ENCODE peak calls at places on chromosomes 4 and X, in four cellular contexts. One of them, this sample, is unnamed.

GRCh38 chr4:71259911-71260331 is 78.9 kb upstream of the SLC4A4 start:
- DNase-seq in transverse colon: no peak
- DNase-seq in right lobe of liver: no peak
- DNase-seq in suprapubic skin: no peak
- DNase-seq in this sample: no peak

GRCh38 chr4:55399581-55399980 is 3.8 kb downstream of the TMEM165 start:
- DNase-seq in transverse colon: no peak
- DNase-seq in right lobe of liver: no peak
- DNase-seq in suprapubic skin: no peak
- DNase-seq in this sample: no peak

GRCh38 chr4:85759392-85759791 is 284.4 kb downstream of the ARHGAP24 start:
- DNase-seq in transverse colon: no peak
- DNase-seq in right lobe of liver: no peak
- DNase-seq in suprapubic skin: no peak
- DNase-seq in this sample: no peak

GRCh38 chr4:8010618-8011017 is 71.0 kb upstream of the AFAP1 start:
- DNase-seq in transverse colon: peak
- DNase-seq in right lobe of liver: no peak
- DNase-seq in suprapubic skin: no peak
- DNase-seq in this sample: peak

GRCh38 chrX:70042399-70043371 is 7.1 kb downstream of the AWAT2 start:
- DNase-seq in transverse colon: no peak
- DNase-seq in right lobe of liver: no peak
- DNase-seq in suprapubic skin: no peak
- DNase-seq in this sample: no peak

GRCh38 chr4:86918539-86919072 is 16.2 kb upstream of the AFF1 start:
- DNase-seq in transverse colon: no peak
- DNase-seq in right lobe of liver: no peak
- DNase-seq in suprapubic skin: no peak
- DNase-seq in this sample: peak

GRCh38 chr4:10731162-10731561 is 46.6 kb upstream of the CLNK start:
- DNase-seq in transverse colon: no peak
- DNase-seq in right lobe of liver: no peak
- DNase-seq in suprapubic skin: no peak
- DNase-seq in this sample: no peak

GRCh38 chr4:129747756-129748155 is 651.8 kb downstream of the C4orf33 start:
- DNase-seq in transverse colon: no peak
- DNase-seq in right lobe of liver: no peak
- DNase-seq in suprapubic skin: no peak
- DNase-seq in this sample: no peak

GRCh38 chr4:71765349-71765748 is 18.5 kb downstream of the GC start:
- DNase-seq in transverse colon: no peak
- DNase-seq in right lobe of liver: no peak
- DNase-seq in suprapubic skin: no peak
- DNase-seq in this sample: no peak

GRCh38 chrX:130594453-130594916 is 192.7 kb downstream of the RBMX2 start:
- DNase-seq in transverse colon: no peak
- DNase-seq in right lobe of liver: no peak
- DNase-seq in suprapubic skin: no peak
- DNase-seq in this sample: no peak

GRCh38 chrX:40127052-40127451 is 29.3 kb upstream of the BCOR start:
- DNase-seq in transverse colon: no peak
- DNase-seq in right lobe of liver: no peak
- DNase-seq in suprapubic skin: no peak
- DNase-seq in this sample: no peak

GRCh38 chrX:125004799-125005198 is 314.9 kb upstream of the TEX13C start:
- DNase-seq in transverse colon: no peak
- DNase-seq in right lobe of liver: no peak
- DNase-seq in suprapubic skin: no peak
- DNase-seq in this sample: no peak

GRCh38 chr4:122728781-122729330 is 3.6 kb upstream of the BBS12 start:
- DNase-seq in transverse colon: no peak
- DNase-seq in right lobe of liver: no peak
- DNase-seq in suprapubic skin: no peak
- DNase-seq in this sample: no peak

DNA sequence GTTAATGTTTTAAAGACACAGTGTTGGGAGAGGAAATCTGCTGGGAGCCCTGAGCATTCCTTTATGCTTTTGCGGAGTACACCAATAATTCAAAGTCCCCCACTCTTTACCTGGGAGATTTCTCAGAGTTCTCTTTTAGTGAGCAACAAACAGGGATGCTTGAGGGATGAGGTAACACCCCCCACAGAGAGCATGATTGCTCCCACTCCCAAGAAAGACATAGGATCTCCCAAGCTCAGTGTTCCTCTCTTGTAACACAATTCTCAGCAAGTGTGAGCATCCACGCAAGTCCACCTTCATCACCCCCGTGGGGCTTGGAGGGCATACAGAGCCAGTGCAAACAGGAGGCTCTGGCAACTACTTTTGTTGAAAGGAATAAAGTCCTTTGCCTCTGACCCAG is 36.1 kb downstream of the GSPT2 start:
- DNase-seq in transverse colon: no peak
- DNase-seq in right lobe of liver: no peak
- DNase-seq in suprapubic skin: no peak
- DNase-seq in this sample: no peak
- H3K27ac ChIP-seq in transverse colon: no peak
- H3K27ac ChIP-seq in right lobe of liver: no peak
- H3K27ac ChIP-seq in suprapubic skin: no peak
- H3K27ac ChIP-seq in this sample: no peak

GRCh38 chr4:41443340-41444079 is 94.4 kb upstream of the LIMCH1 start:
- DNase-seq in transverse colon: no peak
- DNase-seq in right lobe of liver: no peak
- DNase-seq in suprapubic skin: no peak
- DNase-seq in this sample: no peak
- TF ChIP-seq POLR2A in transverse colon: no peak
- TF ChIP-seq POLR2A in right lobe of liver: no peak
- TF ChIP-seq POLR2A in suprapubic skin: no peak
- TF ChIP-seq POLR2A in this sample: no peak

GRCh38 chrX:155956649-155957048 is 40.8 kb upstream of the IL9R start:
- DNase-seq in transverse colon: no peak
- DNase-seq in right lobe of liver: peak
- DNase-seq in suprapubic skin: no peak
- DNase-seq in this sample: no peak

GRCh38 chrX:155954793-155955192 is 42.7 kb upstream of the IL9R start:
- DNase-seq in transverse colon: no peak
- DNase-seq in right lobe of liver: no peak
- DNase-seq in suprapubic skin: no peak
- DNase-seq in this sample: no peak

GRCh38 chrX:155956099-155956498 is 41.4 kb upstream of the IL9R start:
- DNase-seq in transverse colon: no peak
- DNase-seq in right lobe of liver: no peak
- DNase-seq in suprapubic skin: no peak
- DNase-seq in this sample: no peak

GRCh38 chrX:155959018-155959587 is 38.4 kb upstream of the IL9R start:
- DNase-seq in transverse colon: no peak
- DNase-seq in right lobe of liver: no peak
- DNase-seq in suprapubic skin: no peak
- DNase-seq in this sample: no peak

GRCh38 chrX:155957843-155958242 is 39.7 kb upstream of the IL9R start:
- DNase-seq in transverse colon: no peak
- DNase-seq in right lobe of liver: no peak
- DNase-seq in suprapubic skin: no peak
- DNase-seq in this sample: no peak
- H3K4me3 ChIP-seq in transverse colon: no peak
- H3K4me3 ChIP-seq in right lobe of liver: no peak
- H3K4me3 ChIP-seq in suprapubic skin: no peak
- H3K4me3 ChIP-seq in this sample: no peak

GRCh38 chrX:24494544-24495113 is 29.5 kb downstream of the PDK3 start:
- DNase-seq in transverse colon: peak
- DNase-seq in right lobe of liver: peak
- DNase-seq in suprapubic skin: no peak
- DNase-seq in this sample: no peak

GRCh38 chrX:24498181-24498580 is 33.1 kb downstream of the PDK3 start:
- DNase-seq in transverse colon: peak
- DNase-seq in right lobe of liver: peak
- DNase-seq in suprapubic skin: no peak
- DNase-seq in this sample: no peak

GRCh38 chrX:24495700-24496099 is 30.6 kb downstream of the PDK3 start:
- DNase-seq in transverse colon: no peak
- DNase-seq in right lobe of liver: no peak
- DNase-seq in suprapubic skin: no peak
- DNase-seq in this sample: no peak

GRCh38 chrX:24491741-24492140 is 26.7 kb downstream of the PDK3 start:
- DNase-seq in transverse colon: no peak
- DNase-seq in right lobe of liver: no peak
- DNase-seq in suprapubic skin: no peak
- DNase-seq in this sample: no peak

GRCh38 chrX:24493740-24494543 is 28.9 kb downstream of the PDK3 start:
- DNase-seq in transverse colon: no peak
- DNase-seq in right lobe of liver: peak
- DNase-seq in suprapubic skin: no peak
- DNase-seq in this sample: no peak
- H3K27ac ChIP-seq in transverse colon: peak
- H3K27ac ChIP-seq in right lobe of liver: peak
- H3K27ac ChIP-seq in suprapubic skin: peak
- H3K27ac ChIP-seq in this sample: no peak

GRCh38 chrX:64204701-64205440 is 637 bp downstream of the AMER1 start:
- DNase-seq in transverse colon: no peak
- DNase-seq in right lobe of liver: peak
- DNase-seq in suprapubic skin: peak
- DNase-seq in this sample: peak

GRCh38 chrX:64205735-64206491 is 405 bp upstream of the AMER1 start:
- DNase-seq in transverse colon: peak
- DNase-seq in right lobe of liver: peak
- DNase-seq in suprapubic skin: peak
- DNase-seq in this sample: peak

GRCh38 chrX:64206556-64207162 is 1.2 kb upstream of the AMER1 start:
- DNase-seq in transverse colon: peak
- DNase-seq in right lobe of liver: peak
- DNase-seq in suprapubic skin: no peak
- DNase-seq in this sample: peak

GRCh38 chrX:64204252-64204651 is 1.3 kb downstream of the AMER1 start:
- DNase-seq in transverse colon: peak
- DNase-seq in right lobe of liver: peak
- DNase-seq in suprapubic skin: no peak
- DNase-seq in this sample: peak

DNA sequence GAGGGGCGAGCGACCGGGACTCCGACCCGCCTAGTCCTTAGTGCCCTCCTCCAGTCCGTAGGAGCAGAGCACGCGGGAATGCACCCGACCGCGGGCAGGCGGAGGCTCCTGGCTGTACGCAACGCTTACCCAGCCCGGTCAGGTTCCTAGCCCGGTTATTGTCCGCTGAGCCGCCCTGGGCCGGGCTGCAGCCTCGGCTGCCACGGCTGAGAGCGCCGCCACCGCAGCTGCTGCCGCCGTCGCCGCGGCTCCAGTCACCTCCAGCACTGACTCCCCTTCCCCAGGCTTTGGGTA is at the start of gene AMER1:
- DNase-seq in transverse colon: peak
- DNase-seq in right lobe of liver: no peak
- DNase-seq in suprapubic skin: no peak
- DNase-seq in this sample: no peak
- TF ChIP-seq POLR2A in transverse colon: no peak
- TF ChIP-seq POLR2A in right lobe of liver: no peak
- TF ChIP-seq POLR2A in suprapubic skin: no peak
- TF ChIP-seq POLR2A in this sample: no peak

DNA sequence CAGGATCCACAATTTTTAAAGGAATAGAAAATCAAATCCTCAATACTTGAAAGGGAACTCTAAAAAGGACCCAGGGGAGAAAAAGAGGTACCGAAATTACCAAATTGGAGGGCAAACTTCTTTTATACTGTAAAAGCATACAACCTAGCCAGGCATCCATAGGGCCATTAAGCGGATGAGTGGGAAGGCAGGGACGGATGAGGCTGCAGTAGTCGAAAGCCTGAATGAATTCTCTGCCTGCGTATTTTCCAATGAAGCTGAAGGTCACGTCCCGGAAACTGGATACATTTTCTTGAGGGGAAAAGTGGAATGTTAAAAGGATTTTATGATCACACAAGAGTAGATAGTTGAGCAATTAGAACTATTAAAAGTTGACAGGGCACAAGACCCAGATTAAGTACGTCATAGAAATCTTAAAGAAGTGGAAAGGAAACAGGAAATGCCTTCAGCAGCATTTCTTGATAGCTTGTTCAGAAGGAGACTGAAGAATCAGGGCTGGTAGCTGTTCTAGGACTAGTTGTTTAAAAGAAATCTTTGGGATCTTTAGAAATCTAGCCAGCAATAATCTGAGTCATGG is 98.3 kb upstream of the CXXC4 start:
- DNase-seq in transverse colon: no peak
- DNase-seq in right lobe of liver: no peak
- DNase-seq in suprapubic skin: no peak
- DNase-seq in this sample: no peak
- H3K4me3 ChIP-seq in transverse colon: no peak
- H3K4me3 ChIP-seq in right lobe of liver: no peak
- H3K4me3 ChIP-seq in suprapubic skin: no peak
- H3K4me3 ChIP-seq in this sample: no peak

DNA sequence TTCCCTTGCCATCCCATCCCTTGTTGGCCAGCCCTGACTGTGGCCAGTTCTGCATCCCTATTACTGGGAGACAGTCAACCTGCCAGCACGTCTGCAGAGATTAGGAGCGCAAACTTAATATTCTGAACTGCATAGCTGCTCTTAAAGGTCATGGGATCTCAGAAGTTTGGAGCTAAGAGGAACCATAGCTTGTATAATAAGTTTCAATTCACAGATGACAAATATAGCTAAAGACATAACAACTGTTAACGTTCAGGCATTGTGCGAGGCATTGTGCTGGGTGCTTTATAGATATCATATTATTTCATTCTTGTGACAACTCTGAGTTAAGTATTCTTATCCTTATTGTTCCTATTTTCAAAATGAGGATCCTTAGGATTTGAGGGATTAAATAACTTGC is 3.7 kb downstream of the SCARB2 start:
- DNase-seq in transverse colon: no peak
- DNase-seq in right lobe of liver: no peak
- DNase-seq in suprapubic skin: no peak
- DNase-seq in this sample: no peak
- H3K27ac ChIP-seq in transverse colon: peak
- H3K27ac ChIP-seq in right lobe of liver: peak
- H3K27ac ChIP-seq in suprapubic skin: peak
- H3K27ac ChIP-seq in this sample: peak